ENCODE peak calls at places on chromosome 6, in nine cellular contexts. R, H, Q, L, X, I, M, P and Y are unnamed samples.
A peak's percentile ranks its signal among the peaks of the same experiment; 100 is the strongest.

GRCh38 chr6:118710616-118711015 is 59.2 kb upstream of the CEP85L start:
- ATAC-seq in L (no peak), I (no peak), H (no peak), P (no peak), X (no peak), Q (no peak), M (no peak), R (no peak), Y (no peak)

GRCh38 chr6:75436869-75437268 is 56.7 kb downstream of the FILIP1 start:
- ATAC-seq in X (no peak), H (no peak), I (peak; percentile 31), L (no peak), Q (no peak), R (peak; percentile 92), M (no peak), P (peak; percentile 79), Y (no peak)

GRCh38 chr6:166341464-166341863 is 881 bp downstream of the SFT2D1 start:
- ATAC-seq in Q (peak; percentile 24), X (no peak), L (peak; percentile 66), P (no peak), H (peak; percentile 50), M (peak; percentile 14), R (no peak), I (no peak), Y (no peak)

GRCh38 chr6:12548526-12548925 is 168.0 kb upstream of the PHACTR1 start:
- ATAC-seq in X (no peak), P (peak; percentile 55), I (no peak), L (no peak), R (peak; percentile 82), M (no peak), H (no peak), Q (no peak), Y (no peak)

GRCh38 chr6:112010328-112010727 is 43.6 kb upstream of the CCN6 start:
- ATAC-seq in H (no peak), L (peak; percentile 62), R (peak; percentile 63), I (peak; percentile 8), P (no peak), M (peak; percentile 39), X (peak; percentile 58), Q (peak; percentile 47), Y (no peak)

GRCh38 chr6:37187321-37188022 is 17.5 kb downstream of the PIM1 start:
- ATAC-seq in R (peak; percentile 22), L (no peak), M (no peak), X (no peak), H (no peak), I (peak; percentile 77), Q (no peak), P (no peak), Y (peak; percentile 10)

GRCh38 chr6:60754879-60755278 is 1531.1 kb downstream of the KHDRBS2 start:
- ATAC-seq in X (no peak), I (no peak), Q (no peak), H (no peak), P (no peak), R (no peak), L (no peak), M (no peak), Y (no peak)

GRCh38 chr6:138250513-138251247 is 32.4 kb upstream of the PBOV1 start:
- ATAC-seq in R (peak; percentile 58), X (no peak), H (no peak), M (no peak), L (no peak), I (peak; percentile 90), Q (no peak), P (no peak), Y (peak; percentile 84)

GRCh38 chr6:56444855-56445254 is 197.5 kb upstream of the COL21A1 start:
- ATAC-seq in M (no peak), H (no peak), X (no peak), P (peak; percentile 47), L (no peak), I (no peak), R (no peak), Q (no peak), Y (no peak)

GRCh38 chr6:8556370-8557018 is 121.1 kb upstream of the SLC35B3 start:
- ATAC-seq in P (no peak), M (no peak), X (no peak), I (no peak), Q (no peak), L (no peak), H (no peak), R (peak; percentile 50), Y (peak; percentile 52)

GRCh38 chr6:170439366-170440351 is 113.4 kb downstream of the PSMB1 start:
- ATAC-seq in I (no peak), M (no peak), P (no peak), X (no peak), L (no peak), Q (no peak), R (no peak), H (no peak), Y (no peak)

GRCh38 chr6:57063847-57064246 is 17.4 kb downstream of the KIAA1586 start:
- ATAC-seq in Q (no peak), P (no peak), M (no peak), I (no peak), L (no peak), X (no peak), R (no peak), H (no peak), Y (no peak)

GRCh38 chr6:105319331-105319730 is 83.6 kb downstream of the PREP start:
- ATAC-seq in Q (no peak), M (no peak), R (no peak), L (no peak), I (no peak), P (no peak), X (no peak), H (no peak), Y (no peak)

GRCh38 chr6:169213814-169214520 is 39.7 kb downstream of the THBS2 start:
- ATAC-seq in I (peak; percentile 1), Q (no peak), R (peak; percentile 11), H (no peak), M (no peak), P (no peak), L (no peak), X (no peak), Y (peak; percentile 21)

GRCh38 chr6:127212376-127212775 is 54.3 kb upstream of the RNF146 start:
- ATAC-seq in X (no peak), I (no peak), R (no peak), P (no peak), L (no peak), H (no peak), Q (no peak), M (no peak), Y (no peak)

GRCh38 chr6:134162932-134163331 is 110.5 kb upstream of the SLC2A12 start:
- ATAC-seq in M (no peak), X (no peak), I (peak; percentile 62), P (no peak), L (no peak), H (no peak), R (no peak), Q (no peak), Y (no peak)

GRCh38 chr6:112311950-112312547 is 35.1 kb upstream of the RFPL4B start:
- ATAC-seq in P (no peak), I (peak; percentile 38), M (no peak), H (no peak), X (no peak), R (no peak), Q (no peak), L (no peak), Y (no peak)

GRCh38 chr6:92174398-92175073 is 1244.8 kb downstream of the EPHA7 start:
- ATAC-seq in X (no peak), P (no peak), R (no peak), H (no peak), I (no peak), Q (no peak), L (no peak), M (no peak), Y (no peak)

GRCh38 chr6:149045404-149045803 is 272.1 kb upstream of the TAB2 start:
- ATAC-seq in L (peak; percentile 90), H (no peak), I (no peak), P (no peak), M (peak; percentile 91), X (peak; percentile 82), R (no peak), Q (peak; percentile 66), Y (no peak)

GRCh38 chr6:15317934-15318902 is 72.3 kb downstream of the JARID2 start:
- ATAC-seq in L (no peak), P (no peak), I (no peak), R (peak; percentile 81), H (no peak), Q (peak; percentile 35), M (no peak), X (peak; percentile 23), Y (no peak)

GRCh38 chr6:139759086-139759485 is 384.6 kb upstream of the CITED2 start:
- ATAC-seq in Q (no peak), X (no peak), L (no peak), R (no peak), P (no peak), H (no peak), M (no peak), I (no peak), Y (no peak)

GRCh38 chr6:40128149-40128548 is 193.9 kb upstream of the MOCS1 start:
- ATAC-seq in I (peak; percentile 60), P (no peak), L (no peak), X (no peak), Q (no peak), H (no peak), M (no peak), R (no peak), Y (no peak)

GRCh38 chr6:89966913-89967312 is 72.6 kb downstream of the GJA10 start:
- ATAC-seq in H (no peak), P (no peak), X (peak; percentile 14), M (no peak), R (no peak), I (no peak), L (no peak), Q (no peak), Y (no peak)

GRCh38 chr6:168334072-168334471 is 14.5 kb upstream of the DACT2 start:
- ATAC-seq in I (no peak), L (no peak), P (no peak), X (no peak), M (no peak), H (no peak), Q (no peak), R (no peak), Y (no peak)

GRCh38 chr6:11391934-11392777 is 145.4 kb upstream of the TMEM170B start:
- ATAC-seq in X (no peak), L (no peak), Q (no peak), R (no peak), I (no peak), P (no peak), H (no peak), M (no peak), Y (no peak)

GRCh38 chr6:158649289-158650143 is at the start of gene SYTL3:
- ATAC-seq in H (peak; percentile 73), Q (peak; percentile 61), I (peak; percentile 70), X (peak; percentile 60), M (peak; percentile 59), R (peak; percentile 61), P (no peak), L (peak; percentile 69), Y (peak; percentile 66)

GRCh38 chr6:154852700-154853099 is 119.5 kb downstream of the SCAF8 start:
- ATAC-seq in X (no peak), R (no peak), H (no peak), M (no peak), I (no peak), L (no peak), Q (no peak), P (no peak), Y (no peak)

GRCh38 chr6:145015739-145016558 is 719.4 kb downstream of the EPM2A start:
- ATAC-seq in P (no peak), H (no peak), M (peak; percentile 96), R (no peak), I (peak; percentile 55), X (peak; percentile 95), L (no peak), Q (no peak), Y (peak; percentile 92)

GRCh38 chr6:55450007-55450406 is 122.7 kb downstream of the GFRAL start:
- ATAC-seq in R (no peak), L (no peak), Q (no peak), P (no peak), X (no peak), H (no peak), I (no peak), M (no peak), Y (no peak)

GRCh38 chr6:19472168-19472567 is 365.0 kb upstream of the ID4 start:
- ATAC-seq in L (no peak), Q (no peak), P (no peak), I (no peak), H (no peak), R (no peak), X (no peak), M (no peak), Y (peak; percentile 93)

GRCh38 chr6:137015943-137016342 is 28.8 kb downstream of the IL20RA start:
- ATAC-seq in L (no peak), R (no peak), I (no peak), Q (no peak), M (no peak), P (no peak), H (no peak), X (no peak), Y (no peak)